ENCODE peak calls at places on chromosomes 7 and 10, in five cellular contexts. R is Peyer's patch, E is MCF 10A, K is fibroblast of lung, P is heart left ventricle. Q is an unnamed sample.

GRCh38 chr10:50322075-50322474 is 70.8 kb upstream of the ASAH2 start:
- DNase-seq in P (no peak), K (peak; percentile 72), R (no peak), E (peak; percentile 72), Q (no peak)

GRCh38 chr7:158113321-158114025 is 474.1 kb downstream of the PTPRN2 start:
- DNase-seq in E (no peak), K (no peak), R (no peak), P (no peak), Q (no peak)

GRCh38 chr7:129951076-129952011 is 1.4 kb downstream of the UBE2H start:
- DNase-seq in K (no peak), P (peak; percentile 32), R (peak; percentile 57), E (peak; percentile 38), Q (no peak)

GRCh38 chr10:12844796-12845524 is 156.6 kb downstream of the CCDC3 start:
- DNase-seq in P (no peak), R (no peak), E (peak; percentile 74), K (peak; percentile 71), Q (peak; percentile 55)

GRCh38 chr10:57624066-57624465 is 643.6 kb downstream of the IPMK start:
- DNase-seq in K (no peak), E (peak; percentile 60), P (no peak), R (no peak), Q (no peak)

GRCh38 chr10:124928545-124928944 is 13.4 kb upstream of the ZRANB1 start:
- DNase-seq in P (no peak), R (no peak), E (no peak), K (no peak), Q (no peak)

GRCh38 chr7:1968397-1969111 is 264.2 kb downstream of the MAD1L1 start:
- DNase-seq in K (no peak), R (no peak), E (no peak), P (no peak), Q (no peak)

GRCh38 chr10:33571616-33572015 is 237.1 kb upstream of the NRP1 start:
- DNase-seq in P (no peak), K (no peak), R (no peak), E (peak; percentile 73), Q (no peak)

GRCh38 chr10:61974611-61975010 is 73.1 kb downstream of the ARID5B start:
- DNase-seq in K (peak; percentile 82), R (peak; percentile 78), E (peak; percentile 50), P (peak; percentile 73), Q (peak; percentile 38)

GRCh38 chr10:110845756-110846620 is 25.7 kb upstream of the PDCD4 start:
- DNase-seq in E (no peak), P (no peak), K (no peak), R (peak; percentile 86), Q (no peak)

GRCh38 chr10:79070611-79071534 is 2.1 kb downstream of the ZMIZ1 start:
- DNase-seq in P (peak; percentile 87), K (peak; percentile 94), R (peak; percentile 94), E (peak; percentile 99), Q (no peak)

GRCh38 chr10:61785410-61786105 is 115.9 kb upstream of the ARID5B start:
- DNase-seq in E (no peak), K (peak; percentile 19), P (no peak), R (no peak), Q (no peak)

GRCh38 chr10:9305018-9305655 is 1250.6 kb downstream of the GATA3 start:
- DNase-seq in P (no peak), R (no peak), K (peak; percentile 52), E (peak; percentile 33), Q (no peak)

GRCh38 chr7:71238541-71238940 is 106.6 kb downstream of the GALNT17 start:
- DNase-seq in R (no peak), P (no peak), E (no peak), K (no peak), Q (no peak)

GRCh38 chr10:46019541-46020343 is 10.7 kb downstream of the NCOA4 start:
- DNase-seq in E (no peak), R (peak; percentile 59), K (no peak), P (peak; percentile 56), Q (no peak)

GRCh38 chr7:12490105-12490688 is 80.3 kb upstream of the SCIN start:
- DNase-seq in P (no peak), E (peak; percentile 35), R (no peak), K (peak; percentile 61), Q (peak; percentile 10)

GRCh38 chr7:81478664-81479063 is 291.2 kb downstream of the HGF start:
- DNase-seq in P (no peak), K (no peak), E (no peak), R (peak; percentile 51), Q (no peak)

GRCh38 chr10:132363921-132364593 is 32.1 kb downstream of the LRRC27 start:
- DNase-seq in R (no peak), K (no peak), E (no peak), P (no peak), Q (peak; percentile 38)

GRCh38 chr7:87231715-87232114 is 12.2 kb upstream of the TMEM243 start:
- DNase-seq in K (no peak), R (no peak), P (no peak), E (no peak), Q (no peak)

GRCh38 chr10:61337741-61338140 is 115.4 kb downstream of the TMEM26 start:
- DNase-seq in K (peak; percentile 14), P (no peak), R (no peak), E (no peak), Q (no peak)

GRCh38 chr7:113774182-113774807 is 144.5 kb downstream of the PPP1R3A start:
- DNase-seq in E (peak; percentile 68), K (peak; percentile 69), R (no peak), P (no peak), Q (no peak)

GRCh38 chr10:46236941-46237681 is 49.7 kb upstream of the ANTXRL start:
- DNase-seq in K (no peak), P (no peak), E (no peak), R (peak; percentile 17), Q (no peak)

GRCh38 chr10:81909453-81909852 is 34.5 kb downstream of the NRG3 start:
- DNase-seq in P (no peak), K (no peak), E (no peak), R (no peak), Q (no peak)

GRCh38 chr7:5827755-5828154 is 46.3 kb upstream of the RNF216 start:
- DNase-seq in K (peak; percentile 2), P (no peak), E (peak; percentile 50), R (peak; percentile 59), Q (no peak)

GRCh38 chr10:132259674-132260073 is 48.1 kb downstream of the STK32C start:
- DNase-seq in E (no peak), P (no peak), R (no peak), K (no peak), Q (no peak)

GRCh38 chr7:92641921-92642511 is 51.8 kb upstream of the FAM133B start:
- DNase-seq in K (peak; percentile 48), P (no peak), E (no peak), R (no peak), Q (peak; percentile 18)

GRCh38 chr7:111992601-111993000 is 213.6 kb downstream of the DOCK4 start:
- DNase-seq in E (no peak), P (no peak), K (peak; percentile 18), R (no peak), Q (no peak)

GRCh38 chr10:126972622-126973414 is 67.6 kb downstream of the DOCK1 start:
- DNase-seq in E (peak; percentile 38), R (no peak), P (no peak), K (peak; percentile 97), Q (peak; percentile 91)

GRCh38 chr7:47103498-47104205 is 478.3 kb downstream of the TNS3 start:
- DNase-seq in K (no peak), P (no peak), R (no peak), E (no peak), Q (no peak)

GRCh38 chr10:45470098-45471012 is 96.3 kb downstream of the ALOX5 start:
- DNase-seq in R (peak; percentile 79), P (no peak), K (peak; percentile 86), E (no peak), Q (peak; percentile 44)

GRCh38 chr7:121041516-121042148 is 53.1 kb downstream of the CPED1 start:
- DNase-seq in R (no peak), P (no peak), K (peak; percentile 29), E (no peak), Q (no peak)

DNA sequence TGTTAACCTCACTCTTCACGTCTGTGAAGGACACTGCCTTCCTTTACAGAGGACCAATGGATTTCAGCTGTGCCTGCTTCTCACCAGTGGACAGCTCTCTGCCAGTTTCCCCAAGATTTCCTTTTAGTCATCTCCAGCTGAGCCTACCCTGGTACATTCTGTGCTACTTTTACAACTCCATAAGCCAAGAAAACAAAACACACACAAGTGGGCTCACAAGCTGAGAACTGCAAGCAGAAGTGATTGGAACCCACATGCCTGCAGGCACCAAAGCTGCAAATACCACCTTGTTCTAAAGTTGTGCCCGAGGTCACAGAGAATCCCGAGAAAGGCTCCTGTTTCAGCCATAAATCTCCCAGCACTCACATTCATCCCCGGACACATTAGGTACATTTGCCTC is 636.8 kb downstream of the PHTF2 start:
- DNase-seq in E (no peak), P (no peak), R (no peak), K (no peak), Q (no peak)
- TF ChIP-seq CTCF in E (no peak), P (no peak), R (no peak), K (no peak), Q (no peak)

DNA sequence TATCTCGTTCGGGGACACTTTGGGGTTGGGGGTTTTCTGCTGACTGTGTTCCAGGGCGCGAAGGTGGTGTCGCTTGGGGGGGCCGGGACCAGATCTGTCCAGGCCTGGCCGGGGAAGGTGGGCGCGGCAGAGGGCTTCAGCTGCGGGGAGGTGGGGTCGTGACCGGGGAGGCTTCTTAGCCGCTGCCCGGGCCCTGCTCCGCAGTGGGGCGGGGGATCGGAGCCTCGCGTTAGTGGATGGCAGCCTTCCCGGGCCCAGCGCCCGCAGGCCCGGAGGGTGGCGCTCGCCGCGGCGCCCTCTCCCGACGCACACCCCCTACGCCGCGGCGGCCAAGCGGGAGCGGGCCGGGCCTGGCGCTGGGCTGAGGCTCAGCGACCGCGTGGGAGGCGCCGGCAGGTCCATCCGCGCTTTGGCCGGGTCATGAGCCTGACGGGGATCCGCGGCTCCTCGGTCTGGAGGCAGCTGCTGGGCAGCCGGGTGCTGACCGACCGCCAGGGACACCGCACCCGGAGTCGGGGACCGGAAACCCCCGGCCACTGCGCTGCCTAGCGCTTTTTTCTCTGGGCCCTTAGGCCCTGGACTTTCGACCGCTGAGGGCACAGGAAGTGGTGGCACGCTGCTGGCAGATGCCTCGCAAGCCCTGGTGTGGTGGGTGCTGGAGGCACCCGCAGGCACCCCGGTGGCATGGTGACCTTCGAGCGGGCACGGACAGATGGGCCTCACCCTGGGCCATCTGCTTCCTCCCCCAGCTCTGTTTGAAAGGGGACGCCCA is 1.2 kb downstream of the AGAP3 start:
- DNase-seq in E (peak; percentile 59), R (peak; percentile 83), P (peak; percentile 67), K (peak; percentile 62), Q (no peak)
- TF ChIP-seq CTCF in E (peak; percentile 24), R (peak; percentile 43), P (peak; percentile 28), K (no peak), Q (peak; percentile 2)

DNA sequence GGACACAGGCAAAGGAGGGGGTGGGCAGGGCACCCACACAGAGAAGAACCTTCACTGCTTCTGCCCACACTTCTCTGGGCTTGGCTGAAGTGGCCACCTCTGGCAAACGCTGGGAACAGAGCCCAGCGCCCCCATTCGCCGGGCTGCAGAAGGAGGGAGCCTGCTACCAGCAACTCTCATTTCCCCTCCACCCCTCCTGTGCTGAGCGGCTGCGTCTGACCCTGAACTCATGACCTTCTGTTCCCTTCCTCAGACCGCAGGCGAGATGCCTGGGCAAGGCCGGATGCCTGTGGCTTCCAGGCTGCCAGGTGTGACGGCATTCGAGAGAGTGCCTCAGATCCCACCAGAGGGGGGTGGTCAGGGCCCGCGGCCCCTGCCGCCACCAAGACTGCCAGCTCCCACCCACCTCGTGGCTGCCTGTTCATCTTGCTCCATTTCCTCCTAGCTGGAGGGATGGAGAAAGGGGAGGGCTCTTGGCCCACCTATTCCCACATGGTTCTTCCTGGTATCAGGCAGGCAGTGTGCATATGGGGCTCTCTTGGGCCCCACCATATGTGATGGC is 19.8 kb downstream of the DNAJB12 start:
- DNase-seq in R (peak; percentile 97), P (peak; percentile 83), K (peak; percentile 100), E (peak; percentile 100), Q (no peak)
- TF ChIP-seq CTCF in R (no peak), P (no peak), K (no peak), E (no peak), Q (no peak)

GRCh38 chr7:118202056-118202455 is 18.1 kb downstream of the LSM8 start:
- DNase-seq in R (no peak), P (no peak), E (no peak), K (no peak), Q (no peak)
- TF ChIP-seq CTCF in R (no peak), P (no peak), E (no peak), K (no peak), Q (no peak)

Q was measured in AG04450.